ENCODE peak calls at places on chromosomes 3 and 15, in four cellular contexts. R, S, X and H are unnamed samples.

GRCh38 chr3:15634671-15635661 is 33.4 kb downstream of the BTD start:
- DNase-seq in R (no peak), S (no peak), X (no peak), H (peak)

GRCh38 chr3:134326760-134327593 is 47.3 kb downstream of the AMOTL2 start:
- DNase-seq in R (peak), S (no peak), X (no peak), H (no peak)

GRCh38 chr3:195760345-195760983 is 39.7 kb downstream of the MUC20 start:
- DNase-seq in R (no peak), S (no peak), X (no peak), H (no peak)

GRCh38 chr3:150349314-150350097 is 58.6 kb upstream of the TSC22D2 start:
- DNase-seq in R (no peak), S (no peak), X (no peak), H (no peak)

GRCh38 chr3:126208618-126209256 is 28.4 kb upstream of the ALDH1L1 start:
- DNase-seq in R (peak), X (no peak), S (peak), H (peak)

GRCh38 chr3:8239095-8239494 is 262.5 kb upstream of the LMCD1 start:
- DNase-seq in S (no peak), R (no peak), X (no peak), H (no peak)

GRCh38 chr3:151912041-151912440 is 38.6 kb downstream of the SUCNR1 start:
- DNase-seq in S (no peak), X (no peak), R (no peak), H (no peak)

GRCh38 chr15:61687651-61688050 is 372.6 kb downstream of the VPS13C start:
- DNase-seq in X (no peak), R (no peak), S (no peak), H (peak)

GRCh38 chr15:90955911-90956310 is 1.2 kb downstream of the RCCD1 start:
- DNase-seq in R (peak), X (no peak), S (peak), H (no peak)

GRCh38 chr15:78937132-78937739 is 7.6 kb downstream of the CTSH start:
- DNase-seq in S (peak), R (no peak), X (no peak), H (no peak)

GRCh38 chr3:49812916-49813496 is 747 bp downstream of the UBA7 start:
- DNase-seq in S (no peak), R (no peak), X (no peak), H (no peak)

GRCh38 chr3:38125305-38126120 is 11.4 kb downstream of the ACAA1 start:
- DNase-seq in X (no peak), S (no peak), R (no peak), H (no peak)

GRCh38 chr15:57273366-57273765 is 102.9 kb upstream of the CGNL1 start:
- DNase-seq in S (no peak), R (no peak), X (no peak), H (no peak)

GRCh38 chr3:31220431-31220830 is 312.3 kb upstream of the STT3B start:
- DNase-seq in R (no peak), X (no peak), S (no peak), H (no peak)

GRCh38 chr15:66404532-66404931 is 17.8 kb downstream of the MAP2K1 start:
- DNase-seq in R (no peak), X (no peak), S (no peak), H (no peak)

GRCh38 chr3:100042144-100042543 is 72.2 kb downstream of the FILIP1L start:
- DNase-seq in R (no peak), S (no peak), X (no peak), H (peak)

GRCh38 chr3:118884748-118885206 is 149.9 kb downstream of the IGSF11 start:
- DNase-seq in R (peak), S (peak), X (no peak), H (peak)

GRCh38 chr3:112604536-112604935 is 36.4 kb downstream of the CCDC80 start:
- DNase-seq in R (no peak), X (no peak), S (no peak), H (peak)

GRCh38 chr3:73556520-73557371 is 68.0 kb downstream of the PDZRN3 start:
- DNase-seq in S (no peak), X (no peak), R (no peak), H (no peak)

GRCh38 chr3:43728947-43729346 is 38.2 kb downstream of the ABHD5 start:
- DNase-seq in S (no peak), X (no peak), R (no peak), H (no peak)

GRCh38 chr3:185152433-185153169 is at the start of gene C3orf70:
- DNase-seq in S (peak), R (no peak), X (no peak), H (peak)

GRCh38 chr15:83192742-83193141 is 14.9 kb downstream of the HDGFL3 start:
- DNase-seq in R (no peak), S (peak), X (no peak), H (no peak)

GRCh38 chr15:78420766-78421165 is 17.2 kb upstream of the IREB2 start:
- DNase-seq in S (no peak), X (no peak), R (no peak), H (no peak)

GRCh38 chr3:42094128-42094527 is 3.0 kb downstream of the TRAK1 start:
- DNase-seq in R (no peak), X (peak), S (no peak), H (no peak)

GRCh38 chr3:32154180-32154579 is 47.8 kb downstream of the GPD1L start:
- DNase-seq in R (peak), S (peak), X (no peak), H (no peak)

GRCh38 chr15:87609909-87610308 is 646.6 kb downstream of the NTRK3 start:
- DNase-seq in X (no peak), R (no peak), S (no peak), H (no peak)

GRCh38 chr3:4897765-4898453 is 81.3 kb upstream of the BHLHE40 start:
- DNase-seq in X (no peak), S (no peak), R (no peak), H (no peak)

GRCh38 chr15:100229181-100230163 is 112.3 kb downstream of the ADAMTS17 start:
- DNase-seq in R (no peak), X (no peak), S (no peak), H (no peak)

GRCh38 chr3:132432639-132433038 is 15.3 kb downstream of the DNAJC13 start:
- DNase-seq in S (peak), X (no peak), R (no peak), H (peak)

GRCh38 chr3:165185707-165186327 is 10.4 kb downstream of the SLITRK3 start:
- DNase-seq in S (peak), R (peak), X (peak), H (peak)

GRCh38 chr3:1506090-1506489 is 413.3 kb downstream of the CNTN6 start:
- DNase-seq in S (no peak), X (no peak), R (no peak), H (no peak)

GRCh38 chr15:48384616-48385015 is 53.4 kb downstream of the DUT start:
- DNase-seq in X (no peak), S (no peak), R (no peak), H (no peak)

GRCh38 chr3:71536376-71536965 is 47.1 kb downstream of the FOXP1 start:
- DNase-seq in R (no peak), X (no peak), S (no peak), H (no peak)

GRCh38 chr3:71533588-71533987 is 49.9 kb downstream of the FOXP1 start:
- DNase-seq in R (no peak), S (no peak), X (no peak), H (no peak)

GRCh38 chr3:71528816-71529215 is 54.7 kb downstream of the FOXP1 start:
- DNase-seq in X (no peak), S (no peak), R (no peak), H (no peak)

GRCh38 chr3:71530903-71531535 is 52.5 kb downstream of the FOXP1 start:
- DNase-seq in S (no peak), R (no peak), X (no peak), H (no peak)

DNA sequence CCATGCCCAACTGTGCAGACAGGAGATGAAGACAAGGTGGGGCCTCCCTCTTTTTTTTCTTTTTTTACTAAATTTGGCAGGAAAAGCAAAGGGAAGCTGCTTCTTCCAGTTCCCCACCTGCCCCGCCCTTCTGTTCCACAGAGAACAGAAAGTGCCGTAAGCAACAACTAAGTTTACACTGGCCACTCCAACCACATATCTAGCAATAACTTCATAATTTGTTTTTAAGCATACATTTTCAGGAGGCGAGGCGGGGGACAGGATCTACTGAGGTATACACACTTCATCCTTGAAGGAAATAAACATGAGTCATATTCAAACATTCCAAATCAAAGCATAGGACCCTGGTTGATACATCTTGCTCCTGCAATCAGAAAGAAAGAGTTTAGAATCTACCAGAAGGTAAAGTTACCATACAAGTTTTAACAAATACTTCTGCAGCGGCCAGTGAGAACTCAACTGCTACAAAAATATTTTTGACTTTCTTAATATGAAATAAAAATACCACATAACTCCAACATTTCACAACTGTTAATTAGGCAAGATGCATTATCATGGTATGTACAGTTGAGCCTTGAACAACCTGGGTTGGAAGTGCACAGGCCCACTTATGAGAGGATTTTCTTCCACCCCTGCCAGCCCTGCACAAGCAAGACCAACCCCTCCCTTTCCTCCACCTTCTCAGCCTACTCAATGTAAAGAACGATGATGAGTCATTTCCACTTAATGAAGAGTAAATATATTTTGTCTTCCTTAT is 50.7 kb downstream of the FOXP1 start:
- DNase-seq in X (no peak), R (no peak), S (no peak), H (no peak)
- TF ChIP-seq NFIC in X (no peak), R (no peak), S (no peak), H (no peak)

GRCh38 chr3:23686535-23686934 is 119.2 kb upstream of the UBE2E1 start:
- DNase-seq in X (no peak), S (no peak), R (no peak), H (peak)
- H3K9ac ChIP-seq in X (no peak), S (no peak), R (no peak), H (peak)

DNA sequence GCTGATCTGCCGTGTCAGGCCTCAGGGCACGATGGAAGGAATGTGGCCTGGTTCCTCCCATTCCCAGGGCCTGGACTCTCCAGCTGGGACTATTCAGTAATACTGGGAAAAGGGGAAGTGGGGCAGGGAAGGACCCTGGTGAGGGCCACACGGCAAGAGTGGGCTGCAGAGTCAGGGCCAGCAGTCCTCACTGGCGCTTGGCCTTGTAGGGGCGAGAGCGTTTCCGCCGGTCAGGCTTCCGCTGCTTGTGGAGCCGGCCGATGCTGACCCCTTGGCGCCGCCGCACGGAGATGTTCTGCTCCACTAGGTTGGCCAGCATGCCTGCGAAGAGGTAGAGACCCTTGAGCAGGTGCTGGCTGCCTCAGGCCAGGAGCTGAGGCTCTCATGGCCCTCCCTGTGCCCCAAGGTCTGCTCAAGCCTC is 42.8 kb downstream of the SEMA3G start:
- DNase-seq in X (no peak), S (no peak), R (no peak), H (no peak)
- TF ChIP-seq ZBTB33 in X (no peak), S (no peak), R (no peak), H (no peak)

DNA sequence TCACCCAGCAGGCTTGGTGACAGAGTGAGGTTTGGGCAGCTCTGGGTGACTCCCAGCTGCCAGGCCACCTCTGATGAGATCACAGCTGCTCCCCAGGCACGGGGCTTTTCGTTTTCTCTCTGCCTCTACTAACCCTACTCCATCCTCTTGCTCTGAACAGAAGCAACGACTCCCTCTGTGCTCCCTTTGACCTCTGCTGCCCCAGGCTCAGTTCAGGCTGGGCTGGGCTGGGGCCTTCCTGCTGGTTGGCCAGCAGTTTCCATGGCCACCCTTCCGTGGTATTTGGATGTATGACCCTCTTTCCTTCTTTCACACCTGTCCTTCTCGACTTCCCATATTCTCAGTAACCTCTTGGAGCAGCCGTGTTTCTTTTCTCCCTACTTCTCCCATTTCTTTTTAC is 8.6 kb downstream of the RGMA start:
- DNase-seq in S (no peak), R (no peak), X (no peak), H (no peak)
- TF ChIP-seq NFIC in S (no peak), R (no peak), X (no peak), H (no peak)

DNA sequence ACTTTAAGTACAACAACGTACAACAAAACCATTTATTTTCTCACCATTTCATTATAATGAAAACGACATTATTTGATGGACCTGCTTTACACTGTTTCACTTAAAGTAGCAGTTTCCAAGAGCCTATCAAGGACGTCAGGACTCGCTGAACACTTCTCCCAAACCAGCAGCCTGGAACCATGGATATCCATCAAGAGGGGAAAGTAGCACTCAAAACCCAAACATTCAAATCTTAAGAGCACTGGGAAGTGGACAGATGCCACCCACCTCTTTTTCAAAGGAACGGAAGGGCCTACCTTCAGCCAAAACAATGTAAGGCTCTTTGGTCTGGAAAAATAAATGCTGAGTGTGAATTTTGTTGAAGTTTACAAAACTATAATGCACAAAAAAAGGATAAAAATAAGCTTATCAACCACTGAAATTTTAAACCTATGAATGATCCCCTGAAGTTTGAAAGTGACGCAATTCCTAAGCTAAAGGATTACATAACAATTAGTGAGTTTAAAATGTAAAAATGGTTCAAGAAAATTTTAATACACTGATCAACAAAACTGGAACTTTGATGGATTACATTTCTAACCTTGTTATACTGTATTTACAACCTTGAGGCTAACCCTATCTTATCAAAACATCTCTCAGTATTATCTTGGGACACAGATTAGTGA is 4.6 kb downstream of the PIK3R4 start:
- DNase-seq in S (no peak), X (no peak), R (no peak), H (no peak)
- H3K9ac ChIP-seq in S (no peak), X (no peak), R (no peak), H (no peak)

GRCh38 chr15:74034206-74034755 is 39.8 kb downstream of the PML start:
- DNase-seq in S (no peak), R (no peak), X (no peak), H (no peak)

GRCh38 chr15:74035121-74035829 is 40.8 kb downstream of the PML start:
- DNase-seq in R (no peak), S (no peak), X (no peak), H (no peak)

GRCh38 chr15:74037171-74038117 is 42.9 kb downstream of the PML start:
- DNase-seq in S (no peak), X (no peak), R (no peak), H (no peak)

GRCh38 chr15:74038707-74039655 is 43.4 kb downstream of the GOLGA6A start:
- DNase-seq in S (peak), R (no peak), X (no peak), H (no peak)

GRCh38 chr15:74036271-74037170 is 42.0 kb downstream of the PML start:
- DNase-seq in S (peak), R (peak), X (no peak), H (peak)
- TF ChIP-seq ZBTB33 in S (no peak), R (no peak), X (no peak), H (no peak)

GRCh38 chr3:124592658-124593441 is 137.4 kb upstream of the UMPS start:
- DNase-seq in R (no peak), X (peak), S (no peak), H (no peak)

GRCh38 chr3:124591699-124592098 is 138.6 kb upstream of the UMPS start:
- DNase-seq in X (no peak), S (no peak), R (no peak), H (no peak)

GRCh38 chr3:124597273-124597672 is 133.0 kb upstream of the UMPS start:
- DNase-seq in R (no peak), X (no peak), S (no peak), H (no peak)

GRCh38 chr3:124594581-124594980 is 135.7 kb upstream of the UMPS start:
- DNase-seq in X (no peak), R (no peak), S (peak), H (no peak)

GRCh38 chr3:124593442-124593829 is 136.8 kb upstream of the UMPS start:
- DNase-seq in S (no peak), R (no peak), X (no peak), H (no peak)
- TF ChIP-seq NFIC in S (no peak), R (no peak), X (no peak), H (no peak)